ENCODE peak calls at places on chromosomes 2 and 18, in five cellular contexts. B is IMR-90, G is mesenchymal stem cell, V is H9, J is neuronal stem cell. I is an unnamed sample.

GRCh38 chr2:222707689-222708273 is 36.3 kb downstream of the MOGAT1 start:
- DNase-seq in B (peak), G (peak), V (no peak), J (no peak), I (peak)

GRCh38 chr2:196482119-196483065 is 157.1 kb upstream of the CCDC150 start:
- DNase-seq in B (peak), G (peak), V (no peak), J (no peak), I (no peak)

GRCh38 chr2:106030287-106031268 is 163.5 kb downstream of the UXS1 start:
- DNase-seq in B (peak), G (peak), V (no peak), J (no peak), I (peak)

GRCh38 chr2:238063414-238064189 is 2.8 kb downstream of the SCLY start:
- DNase-seq in B (no peak), G (no peak), V (no peak), J (no peak), I (no peak)

GRCh38 chr2:15059870-15060617 is 427.5 kb downstream of the LRATD1 start:
- DNase-seq in B (no peak), G (no peak), V (no peak), J (no peak), I (peak)

GRCh38 chr18:7958081-7958896 is 391.2 kb downstream of the PTPRM start:
- DNase-seq in B (peak), G (no peak), V (no peak), J (no peak), I (no peak)

GRCh38 chr2:24513266-24513665 is 22.2 kb downstream of the NCOA1 start:
- DNase-seq in B (no peak), G (no peak), V (no peak), J (no peak), I (no peak)

GRCh38 chr2:38505779-38506178 is 96.9 kb downstream of the HNRNPLL start:
- DNase-seq in B (peak), G (peak), V (no peak), J (no peak), I (no peak)

GRCh38 chr2:203126971-203127370 is 111.8 kb upstream of the CYP20A1 start:
- DNase-seq in B (no peak), G (no peak), V (no peak), J (no peak), I (peak)

GRCh38 chr2:177231270-177231669 is 18.7 kb downstream of the HNRNPA3 start:
- DNase-seq in B (no peak), G (no peak), V (no peak), J (no peak), I (no peak)

GRCh38 chr2:72793798-72794447 is 31.9 kb downstream of the EXOC6B start:
- DNase-seq in B (peak), G (peak), V (no peak), J (no peak), I (peak)

GRCh38 chr2:46116616-46117015 is 180.6 kb upstream of the EPAS1 start:
- DNase-seq in B (peak), G (no peak), V (no peak), J (no peak), I (peak)

GRCh38 chr2:42567806-42568429 is 514 bp upstream of the MTA3 start:
- DNase-seq in B (no peak), G (peak), V (peak), J (peak), I (no peak)
- H3K14ac ChIP-seq in B (peak), G (no peak), V (no peak), J (no peak), I (no peak)

GRCh38 chr2:217935245-217935879 is 67.4 kb downstream of the TNS1 start:
- DNase-seq in B (peak), G (no peak), V (no peak), J (no peak), I (no peak)

GRCh38 chr2:217933326-217933993 is 69.3 kb downstream of the TNS1 start:
- DNase-seq in B (no peak), G (no peak), V (no peak), J (no peak), I (no peak)

GRCh38 chr2:217932661-217933325 is 70.0 kb downstream of the TNS1 start:
- DNase-seq in B (no peak), G (no peak), V (no peak), J (no peak), I (no peak)

GRCh38 chr2:217935901-217936684 is 66.7 kb downstream of the TNS1 start:
- DNase-seq in B (peak), G (peak), V (no peak), J (no peak), I (no peak)

GRCh38 chr2:217934321-217935131 is 68.3 kb downstream of the TNS1 start:
- DNase-seq in B (peak), G (peak), V (no peak), J (no peak), I (peak)
- H2BK5ac ChIP-seq in B (peak), G (no peak), V (no peak), J (no peak), I (no peak)

GRCh38 chr2:31992934-31993333 is 17.9 kb downstream of the MEMO1 start:
- DNase-seq in B (no peak), G (no peak), V (no peak), J (no peak), I (no peak)

GRCh38 chr2:31997653-31998052 is 13.2 kb downstream of the MEMO1 start:
- DNase-seq in B (no peak), G (peak), V (no peak), J (no peak), I (no peak)

GRCh38 chr2:31998731-31999383 is 12.0 kb downstream of the MEMO1 start:
- DNase-seq in B (no peak), G (no peak), V (no peak), J (no peak), I (no peak)

GRCh38 chr2:31999438-31999837 is 11.4 kb downstream of the MEMO1 start:
- DNase-seq in B (no peak), G (no peak), V (no peak), J (no peak), I (no peak)

GRCh38 chr2:31996571-31997150 is 14.1 kb downstream of the MEMO1 start:
- DNase-seq in B (no peak), G (no peak), V (no peak), J (no peak), I (no peak)
- H3K14ac ChIP-seq in B (no peak), G (no peak), V (no peak), J (no peak), I (no peak)

DNA sequence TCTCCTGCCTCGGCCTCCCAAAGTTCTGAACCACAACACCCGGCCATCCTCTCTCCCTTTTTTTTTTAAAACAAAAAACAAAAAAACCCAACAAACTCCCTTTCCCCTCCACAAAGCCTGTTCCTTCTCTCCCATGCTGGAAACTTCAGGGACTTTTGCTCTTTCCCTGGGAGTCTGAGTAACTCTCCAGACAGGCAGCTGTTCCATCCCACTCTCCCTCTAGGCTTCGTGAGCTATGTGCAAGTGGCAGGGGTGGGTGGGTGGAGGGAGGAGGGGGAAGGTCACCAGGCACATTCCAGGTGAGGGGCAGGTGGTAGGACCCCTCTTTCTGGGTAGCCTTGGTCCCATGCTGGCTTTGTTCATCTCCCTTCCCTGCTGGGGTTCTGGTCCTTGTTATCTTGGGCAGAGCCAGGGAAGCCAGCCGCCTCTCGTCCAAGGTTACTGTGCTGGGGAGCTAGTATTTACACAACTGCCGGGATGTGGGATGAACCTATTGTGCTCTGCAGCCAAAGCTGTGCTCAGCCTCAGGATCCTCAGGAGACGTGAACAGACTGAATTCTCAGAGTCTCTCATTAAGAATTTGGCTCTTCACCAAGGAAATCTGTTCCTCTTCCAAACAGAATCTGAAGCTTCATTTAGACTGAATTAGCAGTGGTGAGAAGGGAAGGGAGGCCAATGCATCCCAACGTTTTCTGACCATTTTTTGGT is 106.9 kb downstream of the LIPG start:
- DNase-seq in B (no peak), G (peak), V (no peak), J (peak), I (no peak)
- H2BK5ac ChIP-seq in B (no peak), G (no peak), V (no peak), J (no peak), I (no peak)

GRCh38 chr18:10685484-10685883 is 159.7 kb downstream of the NAPG start:
- DNase-seq in B (no peak), G (no peak), V (no peak), J (no peak), I (no peak)

GRCh38 chr18:10687161-10687925 is 161.5 kb downstream of the NAPG start:
- DNase-seq in B (peak), G (no peak), V (no peak), J (no peak), I (peak)

GRCh38 chr18:10689954-10690302 is 164.1 kb downstream of the NAPG start:
- DNase-seq in B (no peak), G (no peak), V (no peak), J (no peak), I (no peak)

GRCh38 chr18:10690376-10690775 is 164.5 kb downstream of the NAPG start:
- DNase-seq in B (no peak), G (no peak), V (no peak), J (no peak), I (no peak)

DNA sequence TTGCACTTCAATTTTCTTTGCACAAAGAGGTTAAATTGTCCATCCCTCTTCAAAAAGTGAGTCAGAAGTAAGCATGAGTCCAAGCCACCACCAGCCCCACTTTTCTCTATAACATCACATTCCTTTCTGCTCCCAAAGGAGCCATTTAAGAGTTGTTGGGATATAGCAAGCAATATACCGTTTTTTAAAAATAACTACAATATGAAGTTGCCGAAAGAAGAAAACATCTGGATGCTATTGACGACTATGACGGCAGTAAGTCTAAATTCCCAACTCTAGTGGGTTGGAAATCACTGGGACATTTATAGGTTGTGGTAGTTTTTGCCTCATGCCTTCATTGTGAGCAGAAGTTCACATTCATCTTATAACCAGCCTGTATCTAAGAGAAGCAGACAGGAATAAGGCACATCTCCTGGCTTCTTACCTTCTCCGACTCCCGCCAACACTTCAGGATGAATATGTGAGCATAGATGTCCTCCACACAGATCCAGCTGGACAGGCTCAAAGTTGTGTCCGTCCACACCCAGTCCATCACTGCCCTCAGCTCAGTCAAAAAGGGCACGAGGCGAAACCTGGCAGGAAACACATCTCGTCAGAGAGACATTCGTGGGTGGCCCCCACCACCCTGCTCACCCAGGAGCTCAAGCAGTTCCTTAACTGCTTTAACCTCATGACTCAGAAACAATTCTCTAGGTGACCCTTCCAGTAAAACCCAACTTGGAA is 163.6 kb downstream of the NAPG start:
- DNase-seq in B (no peak), G (no peak), V (no peak), J (no peak), I (no peak)
- H3K14ac ChIP-seq in B (no peak), G (no peak), V (no peak), J (no peak), I (no peak)

DNA sequence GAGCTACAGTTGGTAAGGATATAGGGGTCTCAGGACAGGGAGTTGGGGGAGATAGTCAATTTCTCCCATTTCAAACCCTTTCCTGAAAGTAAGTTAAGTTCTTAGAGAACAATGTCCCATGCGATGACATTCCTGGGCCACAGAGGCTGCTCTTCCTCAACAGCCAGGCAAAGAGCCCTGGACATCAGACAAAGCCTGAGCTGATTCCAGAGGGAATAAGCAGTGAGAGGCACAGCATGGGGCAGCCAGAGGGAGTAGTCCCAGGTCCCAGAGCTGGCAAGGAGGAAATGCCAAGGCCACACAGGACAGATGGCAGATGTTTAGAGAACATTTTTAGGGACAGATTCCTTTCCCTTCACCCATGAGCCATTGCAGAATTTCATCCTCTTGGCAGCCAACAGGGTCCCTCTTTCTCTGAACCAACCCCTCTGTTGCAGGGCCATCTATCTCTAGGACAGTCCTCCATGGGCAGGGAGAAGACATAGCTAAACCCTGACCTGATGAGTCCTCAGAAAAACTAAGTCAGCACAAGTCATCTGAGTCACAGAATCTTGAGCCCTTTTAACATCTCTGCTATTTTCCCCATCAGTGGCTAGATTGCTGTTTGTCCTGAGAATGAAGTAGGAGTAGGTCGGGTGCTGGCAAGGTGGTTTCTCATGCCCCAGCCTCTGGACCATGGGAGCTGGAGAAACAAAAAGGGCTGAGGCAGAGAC is 81.6 kb upstream of the STPG4 start:
- DNase-seq in B (peak), G (no peak), V (no peak), J (no peak), I (no peak)
- H2BK5ac ChIP-seq in B (no peak), G (no peak), V (no peak), J (no peak), I (no peak)

GRCh38 chr2:161676902-161677496 is 52.8 kb downstream of the SLC4A10 start:
- DNase-seq in B (no peak), G (no peak), V (peak), J (no peak), I (peak)
- H3K14ac ChIP-seq in B (no peak), G (no peak), V (no peak), J (no peak), I (no peak)